ENCODE peak calls at places on chromosomes 11 and 22, in six cellular contexts. G is astrocyte, L is endodermal cell, U is suprapubic skin, Z is IMR-90, W is left ventricle myocardium inferior. C is an unnamed sample. For H3K4me1, the result is how much of the 10 kb centered on the place peaks cover.

GRCh38 chr11:79025622-79026021 is 415.2 kb downstream of the TENM4 start:
- DNase-seq in G (peak), L (peak), U (no peak), Z (no peak), W (no peak), C (no peak)

GRCh38 chr22:49827853-49828598 is at the start of gene BRD1:
- DNase-seq in G (peak), L (peak), U (no peak), Z (peak), W (peak), C (no peak)

GRCh38 chr11:28756977-28757376 is 648.8 kb downstream of the METTL15 start:
- DNase-seq in G (peak), L (no peak), U (no peak), Z (peak), W (no peak), C (no peak)

GRCh38 chr22:38479096-38479840 is 11.4 kb downstream of the KDELR3 start:
- DNase-seq in G (no peak), L (no peak), U (peak), Z (no peak), W (no peak), C (no peak)

GRCh38 chr22:35559354-35560005 is 18.8 kb downstream of the RASD2 start:
- DNase-seq in G (peak), L (no peak), U (no peak), Z (no peak), W (no peak), C (no peak)

GRCh38 chr22:39444937-39445465 is 11.8 kb upstream of the MGAT3 start:
- DNase-seq in G (no peak), L (peak), U (no peak), Z (no peak), W (no peak), C (no peak)

GRCh38 chr11:12066799-12067508 is 43.4 kb upstream of the MICAL2 start:
- DNase-seq in G (no peak), L (peak), U (peak), Z (peak), W (no peak), C (peak)

GRCh38 chr11:6828103-6828502 is 17.4 kb upstream of the OR10A5 start:
- DNase-seq in G (no peak), L (no peak), U (no peak), Z (no peak), W (no peak), C (no peak)

GRCh38 chr11:134406264-134407185 is 5.5 kb downstream of the B3GAT1 start:
- DNase-seq in G (no peak), L (no peak), U (no peak), Z (no peak), W (no peak), C (no peak)

GRCh38 chr11:114989536-114989935 is 311.2 kb downstream of the NXPE2 start:
- DNase-seq in G (no peak), L (no peak), U (no peak), Z (no peak), W (no peak), C (no peak)

GRCh38 chr22:50260801-50261614 is 475 bp downstream of the MAPK12 start:
- DNase-seq in G (peak), L (peak), U (no peak), Z (peak), W (no peak), C (no peak)

GRCh38 chr11:133399294-133399693 is 133.0 kb downstream of the OPCML start:
- DNase-seq in G (no peak), L (no peak), U (no peak), Z (no peak), W (no peak), C (no peak)

GRCh38 chr11:75831915-75832502 is 17.0 kb downstream of the UVRAG start:
- DNase-seq in G (no peak), L (no peak), U (no peak), Z (no peak), W (no peak), C (no peak)

GRCh38 chr11:2742201-2742600 is 42.4 kb upstream of the KCNQ1OT1 start:
- DNase-seq in G (no peak), L (no peak), U (no peak), Z (no peak), W (peak), C (no peak)

GRCh38 chr11:45593992-45594391 is 71.4 kb downstream of the CHST1 start:
- DNase-seq in G (no peak), L (peak), U (no peak), Z (no peak), W (no peak), C (no peak)

GRCh38 chr11:118911113-118911879 is 14.4 kb downstream of the BCL9L start:
- DNase-seq in G (peak), L (peak), U (no peak), Z (peak), W (no peak), C (no peak)

GRCh38 chr22:24105018-24105360 is 76.3 kb upstream of the SUSD2 start:
- DNase-seq in G (no peak), L (no peak), U (no peak), Z (peak), W (no peak), C (peak)

GRCh38 chr11:130213143-130213978 is 53.8 kb downstream of the ST14 start:
- DNase-seq in G (no peak), L (peak), U (peak), Z (peak), W (peak), C (no peak)

GRCh38 chr22:25206998-25207397 is 7.3 kb downstream of the CRYBB3 start:
- DNase-seq in G (no peak), L (no peak), U (no peak), Z (no peak), W (no peak), C (no peak)

DNA sequence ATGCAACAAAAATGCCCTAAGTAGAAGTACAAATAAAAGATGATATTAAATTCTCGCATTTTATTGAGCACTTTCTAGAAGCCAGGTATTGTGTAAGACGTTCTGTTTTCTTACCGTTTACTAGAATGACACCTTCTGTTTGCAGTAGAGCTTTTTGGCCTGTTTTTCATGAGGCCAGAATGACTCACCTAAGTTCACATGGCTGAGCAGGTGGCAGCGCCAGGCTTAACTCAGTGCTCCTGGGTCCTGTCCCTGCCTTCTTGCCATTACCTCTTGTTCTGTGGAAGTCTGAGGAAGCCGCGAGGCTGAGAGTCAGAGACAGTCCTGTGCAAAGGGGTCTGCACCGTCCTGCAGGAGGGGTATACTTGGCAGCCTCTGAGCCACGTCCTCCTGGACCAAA is 113.8 kb downstream of the ATXN10 start:
- DNase-seq in G (peak), L (no peak), U (no peak), Z (peak), W (no peak), C (no peak)
- TF ChIP-seq CTCF in G (no peak), L (no peak), U (no peak), Z (no peak), W (no peak), C (no peak)

DNA sequence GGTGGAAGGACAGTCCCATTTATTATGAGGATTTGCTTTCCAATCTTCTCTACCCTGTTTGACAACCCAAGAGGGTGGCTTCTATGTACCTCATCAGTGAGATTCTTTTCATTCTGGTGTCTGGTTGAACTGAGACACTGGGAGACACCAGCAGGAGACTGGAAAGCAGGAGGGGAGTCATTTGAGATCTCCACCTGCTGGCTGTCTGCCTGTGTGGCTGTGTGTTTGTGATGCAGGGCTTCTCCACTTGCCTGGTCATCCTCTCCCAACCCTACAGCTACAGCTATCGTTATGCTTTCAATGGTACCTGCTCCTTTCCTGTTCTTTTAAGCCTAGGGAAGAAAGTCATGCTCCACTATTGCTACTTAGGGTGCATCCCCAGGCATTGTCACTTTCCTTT is 48.6 kb downstream of the MRGPRX1 start:
- DNase-seq in G (no peak), L (peak), U (no peak), Z (no peak), W (no peak), C (no peak)
- H3K27ac ChIP-seq in G (no peak), L (no peak), U (no peak), Z (no peak), W (no peak), C (no peak)

DNA sequence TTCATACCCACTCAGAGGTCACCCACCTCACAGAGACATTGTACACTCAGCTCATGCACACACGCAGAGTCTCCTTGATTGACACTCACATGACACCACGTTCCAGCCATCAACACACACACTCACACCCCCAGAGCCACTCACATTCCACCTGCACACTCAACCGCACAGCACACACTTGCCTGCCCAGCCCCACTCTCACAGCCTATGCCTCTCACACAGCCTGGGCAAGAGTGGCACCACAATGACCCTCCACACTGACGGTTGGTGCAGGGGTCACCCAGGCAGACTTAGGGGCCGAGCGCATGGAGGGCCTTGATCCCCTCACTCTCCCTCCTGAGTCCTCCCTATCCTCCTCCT is 2.2 kb downstream of the SPI1 start:
- DNase-seq in G (no peak), L (no peak), U (no peak), Z (no peak), W (no peak), C (no peak)
- H3K4me1 ChIP-seq in G (under half), L (under half), U (under half), Z (under half), W (under half), C (under half)

GRCh38 chr11:110053848-110054414 is 39.3 kb upstream of the ZC3H12C start:
- DNase-seq in G (no peak), L (no peak), U (no peak), Z (no peak), W (no peak), C (no peak)
- TF ChIP-seq CTCF in G (no peak), L (no peak), U (no peak), Z (no peak), W (no peak), C (no peak)

GRCh38 chr22:40703731-40704130 is 24.4 kb downstream of the MCHR1 start:
- DNase-seq in G (no peak), L (no peak), U (no peak), Z (no peak), W (no peak), C (no peak)
- H3K27ac ChIP-seq in G (no peak), L (no peak), U (no peak), Z (no peak), W (no peak), C (no peak)

DNA sequence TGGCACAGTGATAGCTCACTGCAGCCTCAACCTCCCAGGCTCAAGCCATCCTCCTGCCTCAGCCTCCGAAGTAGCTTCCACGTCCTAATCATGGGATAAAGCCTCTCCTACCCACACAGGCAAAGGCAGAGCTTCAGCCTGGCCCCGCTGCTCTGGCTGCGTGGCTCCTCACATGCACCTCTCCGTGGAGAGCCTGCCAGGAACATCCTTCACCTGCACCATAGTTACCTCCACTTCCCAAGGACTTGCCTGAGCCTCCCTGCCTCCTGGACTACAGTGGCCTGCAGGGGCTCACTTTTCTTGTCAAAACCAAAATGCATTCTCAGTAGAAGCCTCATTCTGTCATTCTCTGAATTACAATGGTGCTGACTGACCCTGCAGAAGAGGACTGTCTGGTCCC is 6.5 kb downstream of the C11orf16 start:
- DNase-seq in G (no peak), L (no peak), U (no peak), Z (no peak), W (no peak), C (no peak)
- H3K4me1 ChIP-seq in G (under half), L (under half), U (under half), Z (under half), W (under half), C (under half)

DNA sequence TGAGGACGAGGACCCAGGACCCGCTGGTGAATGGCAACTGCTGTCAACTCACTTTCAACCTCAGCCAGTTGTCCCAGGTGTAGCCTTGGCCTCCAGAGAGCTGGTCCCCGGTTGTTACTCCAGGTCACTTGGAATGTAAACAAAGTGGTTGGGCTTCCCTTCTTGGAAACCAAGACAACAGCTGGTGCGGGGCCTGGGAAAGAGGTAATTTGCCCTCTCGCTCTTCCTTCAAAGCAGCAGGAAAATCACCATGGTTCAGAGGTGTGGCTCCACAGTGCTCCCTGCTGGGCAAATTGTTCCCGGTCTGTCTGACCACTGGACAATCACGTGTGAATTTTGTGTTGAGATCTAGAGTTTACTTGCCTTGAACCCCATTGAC is 15.0 kb downstream of the SLC1A2 start:
- DNase-seq in G (no peak), L (peak), U (no peak), Z (peak), W (no peak), C (no peak)
- TF ChIP-seq CTCF in G (peak), L (peak), U (peak), Z (peak), W (peak), C (no peak)

GRCh38 chr22:42906605-42907338 is 49.7 kb upstream of the ARFGAP3 start:
- DNase-seq in G (no peak), L (no peak), U (no peak), Z (peak), W (peak), C (peak)
- H3K27ac ChIP-seq in G (no peak), L (peak), U (no peak), Z (peak), W (peak), C (peak)

GRCh38 chr11:108431370-108431769 is 36.0 kb downstream of the C11orf65 start:
- DNase-seq in G (no peak), L (no peak), U (no peak), Z (no peak), W (no peak), C (no peak)
- H3K4me1 ChIP-seq in G (under half), L (under half), U (under half), Z (under half), W (under half), C (under half)